ENCODE peak calls at places on chromosomes 16 and 17, in five cellular contexts. E, F, L, P and Q are unnamed samples.

GRCh38 chr16:54216268-54217187 is 70.1 kb downstream of the IRX3 start:
- DNase-seq in L (peak), F (no peak), E (no peak), P (no peak), Q (no peak)

GRCh38 chr17:45722161-45722560 is 62.0 kb upstream of the CRHR1 start:
- DNase-seq in E (no peak), L (peak), F (no peak), P (peak), Q (no peak)

GRCh38 chr16:8847623-8848022 is 21.2 kb downstream of the CARHSP1 start:
- DNase-seq in P (no peak), F (no peak), L (no peak), E (no peak), Q (no peak)

GRCh38 chr17:337453-337852 is 15.2 kb downstream of the RPH3AL start:
- DNase-seq in E (no peak), F (no peak), P (no peak), L (no peak), Q (no peak)

GRCh38 chr16:17802566-17802965 is 331.8 kb upstream of the XYLT1 start:
- DNase-seq in F (no peak), P (no peak), L (peak), E (no peak), Q (no peak)

GRCh38 chr16:78566397-78567073 is 467.1 kb downstream of the WWOX start:
- DNase-seq in E (no peak), P (no peak), L (no peak), F (no peak), Q (no peak)

GRCh38 chr16:5709889-5710288 is 612.3 kb upstream of the EEF2KMT start:
- DNase-seq in P (peak), F (no peak), E (no peak), L (no peak), Q (no peak)

GRCh38 chr16:24272379-24272778 is 16.2 kb downstream of the CACNG3 start:
- DNase-seq in F (no peak), P (no peak), E (no peak), L (no peak), Q (no peak)

GRCh38 chr16:70735141-70735979 is 49.5 kb upstream of the MTSS2 start:
- DNase-seq in P (no peak), E (no peak), L (peak), F (peak), Q (no peak)

GRCh38 chr16:86249631-86250030 is 260.7 kb upstream of the FOXF1 start:
- DNase-seq in P (no peak), F (no peak), E (no peak), L (no peak), Q (no peak)

GRCh38 chr16:89369266-89369895 is 121.0 kb downstream of the ANKRD11 start:
- DNase-seq in L (no peak), P (no peak), E (no peak), F (no peak), Q (no peak)

GRCh38 chr17:16273499-16273898 is 56.5 kb downstream of the PIGL start:
- DNase-seq in F (no peak), E (no peak), L (peak), P (no peak), Q (no peak)

GRCh38 chr16:56041556-56042140 is 149.6 kb upstream of the GNAO1 start:
- DNase-seq in L (no peak), E (no peak), P (peak), F (no peak), Q (no peak)

GRCh38 chr16:75644240-75645012 is 3.0 kb downstream of the KARS1 start:
- DNase-seq in P (no peak), F (no peak), L (no peak), E (no peak), Q (no peak)
- TF ChIP-seq CTCF in P (no peak), F (no peak), L (no peak), E (no peak), Q (no peak)

GRCh38 chr16:4616047-4616811 is 1.5 kb upstream of the UBALD1 start:
- DNase-seq in F (peak), P (peak), E (peak), L (peak), Q (peak)
- TF ChIP-seq CTCF in F (peak), P (peak), E (peak), L (peak), Q (no peak)

DNA sequence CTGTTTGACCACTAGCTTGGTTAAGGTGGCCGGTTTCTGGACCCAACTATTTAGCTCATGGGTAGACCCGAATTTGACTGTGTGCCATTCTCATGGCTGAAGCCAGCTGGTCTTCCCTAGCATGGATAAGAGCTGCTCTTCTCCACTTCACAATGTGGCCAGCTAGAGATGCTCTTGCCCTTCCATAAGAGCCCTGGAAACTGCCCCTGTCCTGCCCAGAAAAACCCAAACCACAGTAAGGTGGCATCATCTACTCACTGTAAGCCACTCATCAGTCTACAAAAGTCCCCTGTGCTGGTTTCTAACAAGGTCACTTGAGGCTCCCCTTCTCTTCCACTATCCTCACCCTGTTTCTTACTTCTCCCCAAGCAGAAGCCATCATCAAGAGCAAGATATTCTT is 165.1 kb downstream of the HS3ST2 start:
- DNase-seq in L (no peak), E (no peak), F (no peak), P (no peak), Q (no peak)
- TF ChIP-seq CTCF in L (no peak), E (no peak), F (no peak), P (no peak), Q (no peak)

DNA sequence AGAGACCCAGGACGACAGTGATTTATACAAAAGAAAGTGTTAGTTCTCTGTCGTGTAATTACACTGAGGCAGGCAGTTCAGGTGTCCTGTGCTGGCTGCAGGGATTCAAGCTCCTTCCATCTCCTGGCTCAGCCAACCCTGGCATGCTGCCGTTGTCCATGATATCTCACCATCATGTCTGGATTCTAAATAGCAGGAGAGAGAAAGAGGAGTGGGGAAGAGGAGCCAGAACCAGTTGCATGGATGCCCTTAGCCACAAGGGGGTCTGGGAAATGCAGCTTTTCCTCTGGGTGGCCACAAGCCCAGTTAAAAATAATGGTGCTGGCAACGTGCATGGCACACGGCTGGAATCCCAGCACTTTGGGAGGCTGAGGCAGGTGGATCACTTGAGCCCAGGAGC is 9.7 kb downstream of the C16orf54 start:
- DNase-seq in E (no peak), F (no peak), P (no peak), L (no peak), Q (no peak)
- TF ChIP-seq CTCF in E (no peak), F (peak), P (no peak), L (no peak), Q (no peak)

GRCh38 chr17:77185137-77185536 is 44.4 kb downstream of the SEC14L1 start:
- DNase-seq in L (no peak), P (no peak), E (no peak), F (no peak), Q (no peak)

GRCh38 chr17:77186141-77186604 is 45.4 kb downstream of the SEC14L1 start:
- DNase-seq in E (no peak), P (no peak), F (no peak), L (no peak), Q (peak)

GRCh38 chr17:77182205-77182604 is 41.4 kb downstream of the SEC14L1 start:
- DNase-seq in F (no peak), P (no peak), E (no peak), L (no peak), Q (no peak)

GRCh38 chr17:77182773-77183172 is 42.0 kb downstream of the SEC14L1 start:
- DNase-seq in E (no peak), F (no peak), P (no peak), L (no peak), Q (no peak)

GRCh38 chr17:77184474-77184873 is 43.7 kb downstream of the SEC14L1 start:
- DNase-seq in F (no peak), P (no peak), L (peak), E (no peak), Q (no peak)
- TF ChIP-seq CTCF in F (no peak), P (no peak), L (no peak), E (no peak), Q (no peak)

GRCh38 chr17:37110012-37110701 is 161.4 kb downstream of the AATF start:
- DNase-seq in L (no peak), P (no peak), F (no peak), E (no peak), Q (no peak)
- TF ChIP-seq CTCF in L (no peak), P (no peak), F (no peak), E (no peak), Q (no peak)